ENCODE peak calls at places on chromosome 1, in seven cellular contexts. F is SK-N-SH, X is HCT116, D is H1, W is GM12878, E is HepG2, G is K562. M is an unnamed sample.

GRCh38 chr1:189350983-189351616 is 1126.6 kb downstream of the BRINP3 start:
- DNase-seq in F (no peak), X (no peak), D (no peak), W (no peak), E (no peak), G (no peak), M (no peak)

GRCh38 chr1:171817511-171818265 is 23.6 kb upstream of the DNM3 start:
- DNase-seq in F (peak; percentile 13), X (peak; percentile 57), D (no peak), W (no peak), E (peak; percentile 30), G (peak; percentile 50), M (no peak)

GRCh38 chr1:3543076-3544049 is 67.9 kb downstream of the MEGF6 start:
- DNase-seq in F (peak; percentile 61), X (no peak), D (no peak), W (no peak), E (no peak), G (no peak), M (peak; percentile 19)

GRCh38 chr1:19344372-19344810 is 32.3 kb downstream of the SLC66A1 start:
- DNase-seq in F (peak; percentile 90), X (no peak), D (peak; percentile 31), W (no peak), E (peak; percentile 30), G (peak; percentile 67), M (no peak)

GRCh38 chr1:21939650-21940374 is 2.7 kb upstream of the HSPG2 start:
- DNase-seq in F (peak; percentile 52), X (peak; percentile 78), D (no peak), W (no peak), E (peak; percentile 83), G (peak; percentile 79), M (no peak)

GRCh38 chr1:54614558-54614957 is 8.8 kb downstream of the FAM151A start:
- DNase-seq in F (no peak), X (no peak), D (no peak), W (no peak), E (no peak), G (no peak), M (no peak)

GRCh38 chr1:216812966-216813365 is 89.7 kb upstream of the ESRRG start:
- DNase-seq in F (no peak), X (no peak), D (no peak), W (no peak), E (no peak), G (no peak), M (no peak)

GRCh38 chr1:68359045-68359444 is 90.7 kb downstream of the RPE65 start:
- DNase-seq in F (no peak), X (no peak), D (no peak), W (no peak), E (no peak), G (no peak), M (no peak)

GRCh38 chr1:160836981-160837557 is 25.6 kb downstream of the CD244 start:
- DNase-seq in F (no peak), X (no peak), D (no peak), W (no peak), E (no peak), G (no peak), M (no peak)

GRCh38 chr1:198106007-198106406 is 50.8 kb upstream of the NEK7 start:
- DNase-seq in F (no peak), X (no peak), D (no peak), W (no peak), E (no peak), G (no peak), M (no peak)

GRCh38 chr1:196148367-196148970 is 459.8 kb downstream of the KCNT2 start:
- DNase-seq in F (peak; percentile 12), X (peak; percentile 22), D (no peak), W (no peak), E (peak; percentile 6), G (peak; percentile 37), M (peak; percentile 9)

GRCh38 chr1:17016317-17016661 is 4.6 kb upstream of the ATP13A2 start:
- DNase-seq in F (no peak), X (no peak), D (no peak), W (no peak), E (no peak), G (no peak), M (no peak)

GRCh38 chr1:117569956-117570355 is 35.9 kb upstream of the TENT5C start:
- DNase-seq in F (peak; percentile 4), X (no peak), D (no peak), W (no peak), E (no peak), G (no peak), M (no peak)

GRCh38 chr1:49765034-49765433 is 258.7 kb downstream of the AGBL4 start:
- DNase-seq in F (peak; percentile 5), X (no peak), D (no peak), W (no peak), E (peak; percentile 1), G (no peak), M (peak; percentile 19)

GRCh38 chr1:92843046-92843423 is 11.2 kb downstream of the RPL5 start:
- DNase-seq in F (no peak), X (no peak), D (no peak), W (no peak), E (no peak), G (no peak), M (no peak)

GRCh38 chr1:73593379-73593778 is 604.6 kb downstream of the LRRIQ3 start:
- DNase-seq in F (no peak), X (no peak), D (peak; percentile 13), W (no peak), E (no peak), G (no peak), M (peak; percentile 5)

GRCh38 chr1:115063238-115063901 is 25.9 kb downstream of the TSPAN2 start:
- DNase-seq in F (no peak), X (no peak), D (no peak), W (no peak), E (no peak), G (no peak), M (no peak)

GRCh38 chr1:27660300-27660837 is 11.6 kb downstream of the IFI6 start:
- DNase-seq in F (no peak), X (no peak), D (no peak), W (no peak), E (no peak), G (no peak), M (no peak)

GRCh38 chr1:244211559-244211944 is 160.5 kb downstream of the ZBTB18 start:
- DNase-seq in F (no peak), X (no peak), D (no peak), W (no peak), E (no peak), G (no peak), M (no peak)

GRCh38 chr1:230317823-230318819 is 108.0 kb downstream of the PGBD5 start:
- DNase-seq in F (peak; percentile 37), X (no peak), D (no peak), W (no peak), E (peak; percentile 50), G (peak; percentile 53), M (no peak)

GRCh38 chr1:110056776-110057175 is 13.7 kb downstream of the ALX3 start:
- DNase-seq in F (no peak), X (no peak), D (no peak), W (no peak), E (no peak), G (no peak), M (no peak)

GRCh38 chr1:187275985-187276580 is 447.3 kb downstream of the PLA2G4A start:
- DNase-seq in F (peak; percentile 16), X (no peak), D (no peak), W (no peak), E (no peak), G (no peak), M (peak; percentile 55)

GRCh38 chr1:8113257-8114220 is 87.4 kb upstream of the ERRFI1 start:
- DNase-seq in F (no peak), X (no peak), D (no peak), W (no peak), E (no peak), G (no peak), M (no peak)

GRCh38 chr1:110489973-110490542 is 28.9 kb downstream of the KCNA10 start:
- DNase-seq in F (no peak), X (no peak), D (no peak), W (no peak), E (no peak), G (no peak), M (no peak)

GRCh38 chr1:229191066-229191674 is 79.7 kb upstream of the RAB4A start:
- DNase-seq in F (no peak), X (no peak), D (peak; percentile 39), W (no peak), E (no peak), G (no peak), M (no peak)

GRCh38 chr1:203860396-203860951 is 925 bp upstream of the SNRPE start:
- DNase-seq in F (no peak), X (no peak), D (no peak), W (no peak), E (peak; percentile 49), G (no peak), M (peak; percentile 74)

GRCh38 chr1:218829143-218829542 is 344.5 kb upstream of the LYPLAL1 start:
- DNase-seq in F (no peak), X (no peak), D (no peak), W (no peak), E (no peak), G (no peak), M (no peak)

GRCh38 chr1:15346356-15347030 is 63.2 kb upstream of the EFHD2 start:
- DNase-seq in F (no peak), X (no peak), D (no peak), W (no peak), E (no peak), G (peak; percentile 28), M (no peak)

GRCh38 chr1:169534653-169535052 is 48.9 kb upstream of the SLC19A2 start:
- DNase-seq in F (no peak), X (no peak), D (no peak), W (no peak), E (no peak), G (no peak), M (no peak)
- TF ChIP-seq JUND in F (no peak), X (no peak), D (no peak), W (no peak), E (no peak), G (no peak), M (no peak)

GRCh38 chr1:103561612-103562395 is 9.6 kb upstream of the AMY2B start:
- DNase-seq in F (no peak), X (no peak), D (no peak), W (peak; percentile 15), E (no peak), G (no peak), M (no peak)

DNA sequence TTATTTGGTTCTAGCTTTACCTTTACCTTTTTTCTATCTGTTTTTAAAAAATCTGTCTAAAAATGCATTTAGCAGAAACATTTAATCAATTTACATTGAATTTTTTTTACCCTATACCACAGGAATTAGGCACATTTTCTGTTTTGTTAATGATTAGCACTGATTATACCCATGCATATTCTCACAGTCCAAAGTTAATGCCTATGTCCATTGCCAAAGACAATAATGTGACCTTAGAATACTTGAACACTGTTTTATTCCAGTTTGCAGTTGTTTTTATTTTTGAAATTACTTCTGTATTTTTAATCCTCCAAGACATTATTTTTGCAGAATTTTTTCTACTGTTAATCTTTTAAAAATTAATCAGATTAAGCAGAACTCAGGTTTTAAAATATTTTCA is 11.0 kb upstream of the AMY2B start:
- DNase-seq in F (no peak), X (no peak), D (no peak), W (no peak), E (peak; percentile 22), G (no peak), M (no peak)
- TF ChIP-seq JUND in F (no peak), X (no peak), D (no peak), W (no peak), E (no peak), G (no peak), M (no peak)

GRCh38 chr1:25711555-25712298 is 88.3 kb upstream of the SELENON start:
- DNase-seq in F (no peak), X (no peak), D (no peak), W (no peak), E (no peak), G (peak; percentile 30), M (no peak)
- TF ChIP-seq JUND in F (no peak), X (no peak), D (no peak), W (no peak), E (no peak), G (no peak), M (no peak)

GRCh38 chr1:65393345-65393744 is 27.1 kb upstream of the LEPR start:
- DNase-seq in F (no peak), X (no peak), D (no peak), W (peak; percentile 3), E (no peak), G (peak; percentile 29), M (no peak)
- TF ChIP-seq JUND in F (no peak), X (no peak), D (no peak), W (no peak), E (no peak), G (no peak), M (no peak)

M was measured in T47D.